ENCODE peak calls at places on chromosomes 6 and 20, in four cellular contexts. I is transverse colon, Z is left ventricle myocardium inferior, L is breast epithelium. F is an unnamed sample. For H3K27me3, the result is how much of the 10 kb centered on the place peaks cover.

GRCh38 chr6:26183581-26184408 is 96.6 kb downstream of the HFE start:
- DNase-seq in Z (peak), L (peak), I (peak), F (peak)

GRCh38 chr20:63534831-63535651 is 2.1 kb downstream of the PTK6 start:
- DNase-seq in I (peak), Z (no peak), L (no peak), F (peak)

GRCh38 chr6:13066050-13066449 is 262.3 kb downstream of the TBC1D7 start:
- DNase-seq in L (no peak), I (no peak), Z (no peak), F (no peak)

GRCh38 chr6:14771026-14771425 is 474.8 kb upstream of the JARID2 start:
- DNase-seq in L (no peak), I (no peak), Z (no peak), F (no peak)

GRCh38 chr6:6907286-6907685 is 200.5 kb upstream of the RREB1 start:
- DNase-seq in I (no peak), L (no peak), Z (no peak), F (no peak)

GRCh38 chr6:53439556-53439955 is 90.8 kb upstream of the ELOVL5 start:
- DNase-seq in Z (no peak), I (no peak), L (no peak), F (no peak)

GRCh38 chr20:2382833-2383232 is 2.1 kb downstream of the TGM6 start:
- DNase-seq in I (no peak), L (no peak), Z (no peak), F (no peak)

GRCh38 chr6:97437087-97437486 is 154.1 kb upstream of the MMS22L start:
- DNase-seq in I (no peak), Z (no peak), L (no peak), F (no peak)

GRCh38 chr6:159180001-159180400 is 10.8 kb downstream of the FNDC1 start:
- DNase-seq in L (no peak), I (no peak), Z (no peak), F (no peak)

GRCh38 chr6:70790483-70790882 is 122.8 kb downstream of the SMAP1 start:
- DNase-seq in I (no peak), L (no peak), Z (no peak), F (no peak)

DNA sequence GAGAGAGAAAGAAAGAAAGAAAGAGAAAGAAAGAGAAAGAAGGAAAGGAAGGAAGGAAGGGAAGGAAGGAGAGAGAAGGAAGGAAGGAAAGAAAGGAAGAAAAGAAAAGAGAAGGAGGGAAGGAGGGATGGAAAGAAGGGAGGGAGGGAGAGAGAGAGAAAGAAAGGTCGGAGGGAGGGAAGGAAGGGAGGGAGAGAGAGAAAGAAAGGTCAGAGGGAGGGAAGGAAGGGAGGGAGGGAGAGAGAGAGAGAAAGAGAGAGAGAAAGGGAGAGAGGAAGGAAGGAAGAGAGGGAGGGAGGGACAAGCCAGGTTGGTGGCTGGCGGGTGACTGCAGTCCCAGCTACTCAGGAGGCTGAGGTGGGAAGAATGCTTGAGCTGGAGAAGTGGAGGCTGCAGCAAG is 27.3 kb upstream of the ZNF184 start:
- DNase-seq in L (no peak), Z (no peak), I (no peak), F (no peak)
- H3K27me3 ChIP-seq in L (under half), Z (under half), I (half or more), F (under half)

DNA sequence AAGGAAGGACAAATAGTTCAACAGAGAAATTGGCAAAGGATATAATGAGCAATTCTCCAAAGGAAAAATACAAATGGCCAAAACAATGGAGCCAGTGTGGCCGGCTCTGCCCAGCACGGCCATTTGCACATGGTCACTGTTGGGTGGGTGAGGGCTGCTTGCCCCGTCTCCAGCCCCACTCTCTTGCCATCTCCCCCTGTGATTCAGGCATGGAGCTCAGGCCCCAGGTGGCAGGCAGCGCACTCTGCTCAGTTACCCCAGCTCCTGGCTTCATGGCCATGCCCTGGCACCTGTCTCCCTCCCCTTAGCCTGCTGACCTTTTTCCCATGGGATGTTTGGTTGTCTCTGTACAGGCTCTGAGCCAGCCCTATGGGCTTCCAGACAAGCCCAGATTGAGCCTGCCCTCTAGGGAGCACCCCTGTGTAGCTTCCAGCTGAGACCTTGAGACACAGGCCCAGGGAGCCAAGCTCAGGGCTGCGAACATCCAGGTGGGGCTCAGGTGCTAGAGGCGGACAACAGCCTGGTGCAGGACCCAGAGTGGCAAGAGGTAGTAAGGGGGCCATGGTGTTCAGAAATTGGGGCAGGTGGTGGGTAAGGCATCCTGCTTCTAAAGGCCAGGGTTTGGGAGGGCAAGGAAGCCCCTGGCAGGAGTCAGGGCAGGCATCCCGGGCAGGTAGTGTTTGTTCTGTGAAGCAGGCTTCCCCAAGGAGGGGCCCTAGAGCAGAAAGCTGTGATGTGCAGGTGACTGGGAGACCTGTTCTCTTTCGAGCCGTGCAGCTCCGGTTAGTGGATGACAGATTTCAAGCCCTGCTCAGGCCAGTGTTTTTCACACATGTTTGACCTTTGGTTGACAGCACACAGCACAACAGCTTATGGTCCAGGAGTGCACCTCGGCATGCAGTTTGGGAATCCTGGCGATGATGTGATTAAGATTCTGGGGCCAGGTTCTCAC is 17.7 kb downstream of the SYNJ2 start:
- DNase-seq in I (no peak), Z (peak), L (no peak), F (no peak)
- TF ChIP-seq CTCF in I (no peak), Z (no peak), L (no peak), F (no peak)

DNA sequence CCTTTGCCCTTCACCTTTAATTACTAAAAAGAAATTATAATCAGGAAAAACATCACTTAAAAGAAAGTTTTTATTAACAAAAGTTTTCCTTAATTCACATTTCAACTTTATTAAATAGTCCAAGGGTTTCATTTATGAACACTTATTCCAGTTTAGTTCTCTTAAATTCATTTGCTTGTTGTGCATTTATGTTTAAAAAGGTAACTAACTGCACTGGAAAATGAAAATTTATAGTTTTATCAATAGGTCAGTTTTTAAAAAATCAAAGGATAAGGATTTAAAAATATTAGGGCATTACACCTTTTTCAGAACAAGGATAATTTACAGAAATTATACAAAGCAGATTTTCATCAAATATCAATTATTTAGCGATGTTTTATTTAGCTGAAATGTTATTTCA is 958 bp upstream of the ATP5F1E start:
- DNase-seq in L (no peak), Z (no peak), I (no peak), F (no peak)
- H3K4me3 ChIP-seq in L (peak), Z (peak), I (peak), F (peak)

DNA sequence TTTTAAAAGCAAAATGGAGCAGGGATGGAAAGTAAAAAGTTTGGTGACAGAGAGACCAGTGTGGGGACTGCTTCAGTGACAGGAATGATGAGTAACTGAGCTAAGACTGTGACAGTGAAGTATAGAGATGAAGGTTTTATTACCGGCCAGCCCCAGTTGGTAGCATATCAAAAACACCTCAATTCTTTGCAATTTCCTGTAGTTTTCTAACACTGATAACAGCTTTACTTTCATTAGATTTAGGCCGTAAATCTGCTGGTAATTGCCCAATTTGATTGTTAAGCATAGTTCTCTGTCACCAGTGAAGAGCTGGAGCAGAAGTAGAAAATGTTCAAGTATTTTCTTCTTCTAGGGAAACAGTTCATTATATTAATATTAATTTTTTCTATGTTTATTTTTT is 48.6 kb upstream of the DEFB112 start:
- DNase-seq in Z (no peak), I (no peak), L (no peak), F (no peak)
- H3K27me3 ChIP-seq in Z (under half), I (under half), L (under half), F (under half)

GRCh38 chr6:100228437-100229424 is 234.7 kb upstream of the MCHR2 start:
- DNase-seq in Z (peak), I (peak), L (peak), F (peak)
- TF ChIP-seq CTCF in Z (peak), I (no peak), L (no peak), F (peak)